ENCODE peak calls at places on chromosomes 11 and 22, in four cellular contexts. P is NCI-H748 treated with DMSO at 0.1 percent for 48 hours, B is cardiac fibroblast, U is NCI-H2107. N is an unnamed sample.

GRCh38 chr11:75323609-75324008 is 27.9 kb downstream of the ARRB1 start:
- DNase-seq in P (no peak), B (no peak), U (no peak), N (no peak)

GRCh38 chr22:42188808-42189447 is 58.3 kb upstream of the CYP2D6 start:
- DNase-seq in P (no peak), B (peak), U (no peak), N (no peak)

GRCh38 chr11:62555464-62556092 is 9.0 kb upstream of the AHNAK start:
- DNase-seq in P (no peak), B (peak), U (no peak), N (peak)

GRCh38 chr22:32444068-32444467 is 20.2 kb downstream of the BPIFC start:
- DNase-seq in P (no peak), B (no peak), U (no peak), N (peak)

GRCh38 chr11:104338186-104338585 is 174.2 kb upstream of the PDGFD start:
- DNase-seq in P (no peak), B (peak), U (no peak), N (no peak)

GRCh38 chr11:119093951-119094815 is 7.5 kb downstream of the DPAGT1 start:
- DNase-seq in P (no peak), B (peak), U (no peak), N (peak)

GRCh38 chr11:103091441-103091809 is 535 bp downstream of the DCUN1D5 start:
- DNase-seq in P (no peak), B (peak), U (no peak), N (peak)

GRCh38 chr11:118841469-118842222 is 42.0 kb upstream of the CXCR5 start:
- DNase-seq in P (no peak), B (no peak), U (no peak), N (no peak)

GRCh38 chr11:134425816-134426536 is 13.9 kb upstream of the B3GAT1 start:
- DNase-seq in P (no peak), B (no peak), U (no peak), N (no peak)

GRCh38 chr11:78801161-78801884 is 226.7 kb upstream of the NARS2 start:
- DNase-seq in P (no peak), B (peak), U (no peak), N (no peak)

GRCh38 chr22:21876486-21877176 is 9.2 kb upstream of the MAPK1 start:
- DNase-seq in P (no peak), B (peak), U (no peak), N (no peak)

GRCh38 chr11:60282291-60282690 is 1.8 kb downstream of the MS4A4A start:
- DNase-seq in P (no peak), B (peak), U (no peak), N (no peak)

GRCh38 chr11:116772443-116773202 is at the start of gene BUD13:
- DNase-seq in P (peak), B (peak), U (peak), N (peak)

GRCh38 chr11:17343907-17344306 is 7.7 kb upstream of the NCR3LG1 start:
- DNase-seq in P (no peak), B (peak), U (no peak), N (no peak)

GRCh38 chr11:13315517-13316432 is 38.2 kb downstream of the BMAL1 start:
- DNase-seq in P (no peak), B (no peak), U (no peak), N (no peak)

GRCh38 chr11:10818594-10818993 is 9.9 kb upstream of the EIF4G2 start:
- DNase-seq in P (no peak), B (peak), U (no peak), N (no peak)

GRCh38 chr22:35638408-35638807 is 9.8 kb upstream of the APOL6 start:
- DNase-seq in P (no peak), B (peak), U (no peak), N (no peak)

GRCh38 chr11:35478411-35479139 is 46.8 kb downstream of the PAMR1 start:
- DNase-seq in P (no peak), B (no peak), U (no peak), N (no peak)

GRCh38 chr11:124900464-124900863 is 2.8 kb upstream of the ROBO4 start:
- DNase-seq in P (no peak), B (peak), U (no peak), N (no peak)

GRCh38 chr22:30753701-30754100 is 59.0 kb downstream of the OSBP2 start:
- DNase-seq in P (no peak), B (no peak), U (no peak), N (no peak)

GRCh38 chr22:44325718-44326548 is 13.2 kb upstream of the SHISAL1 start:
- DNase-seq in P (peak), B (peak), U (no peak), N (no peak)

GRCh38 chr22:28925916-28926315 is 42.5 kb downstream of the ZNRF3 start:
- DNase-seq in P (no peak), B (no peak), U (no peak), N (no peak)

GRCh38 chr11:10197091-10197490 is 96.9 kb downstream of the SBF2 start:
- DNase-seq in P (no peak), B (peak), U (no peak), N (no peak)

GRCh38 chr11:66072518-66072917 is 2.4 kb downstream of the PACS1 start:
- DNase-seq in P (no peak), B (no peak), U (no peak), N (no peak)

GRCh38 chr11:75432911-75433321 is at the start of gene KLHL35:
- DNase-seq in P (no peak), B (no peak), U (no peak), N (no peak)